ENCODE peak calls at places on chromosome 14, in ten cellular contexts. I is GM12865, V is cardiac fibroblast, K is ovary, X is HTR-8/SVneo, E is glomerular endothelial cell, B is H4, R is HepG2, S is H7, P is cardiac muscle cell. G is an unnamed sample.

GRCh38 chr14:58639842-58640484 is 2.2 kb downstream of the DACT1 start:
- DNase-seq in I (peak; percentile 59), V (peak; percentile 92), K (peak; percentile 46), X (peak; percentile 94), E (peak; percentile 37), B (peak; percentile 80), R (peak; percentile 15), S (peak; percentile 70), P (peak; percentile 93), G (peak; percentile 28)

GRCh38 chr14:65238456-65238855 is 136.1 kb upstream of the MAX start:
- DNase-seq in I (no peak), V (peak; percentile 89), K (no peak), X (no peak), E (no peak), B (peak; percentile 73), R (peak; percentile 85), S (no peak), P (peak; percentile 95), G (peak; percentile 12)

GRCh38 chr14:70759398-70759797 is 49.9 kb downstream of the MAP3K9 start:
- DNase-seq in I (peak; percentile 54), V (no peak), K (no peak), X (no peak), E (no peak), B (no peak), R (no peak), S (no peak), P (no peak), G (no peak)

GRCh38 chr14:92656306-92656705 is 92.1 kb downstream of the LGMN start:
- DNase-seq in I (no peak), V (no peak), K (no peak), X (no peak), E (no peak), B (no peak), R (no peak), S (no peak), P (no peak), G (no peak)

GRCh38 chr14:55350461-55350860 is 61.2 kb downstream of the ATG14 start:
- DNase-seq in I (no peak), V (no peak), K (no peak), X (no peak), E (no peak), B (no peak), R (no peak), S (no peak), P (no peak), G (no peak)

GRCh38 chr14:22420598-22421186 is 168.3 kb downstream of the DAD1 start:
- DNase-seq in I (no peak), V (peak; percentile 46), K (no peak), X (no peak), E (no peak), B (no peak), R (no peak), S (no peak), P (peak; percentile 48), G (peak; percentile 69)

GRCh38 chr14:33509454-33509853 is 441.4 kb downstream of the EGLN3 start:
- DNase-seq in I (no peak), V (no peak), K (no peak), X (no peak), E (no peak), B (no peak), R (no peak), S (no peak), P (peak; percentile 11), G (no peak)

GRCh38 chr14:53957739-53958138 is 1.1 kb upstream of the BMP4 start:
- DNase-seq in I (no peak), V (no peak), K (no peak), X (no peak), E (no peak), B (no peak), R (peak; percentile 26), S (no peak), P (no peak), G (no peak)

GRCh38 chr14:41570415-41571155 is 36.1 kb upstream of the LRFN5 start:
- DNase-seq in I (no peak), V (no peak), K (no peak), X (no peak), E (no peak), B (no peak), R (no peak), S (no peak), P (no peak), G (no peak)

GRCh38 chr14:103819503-103820307 is 27.7 kb downstream of the PPP1R13B start:
- DNase-seq in I (peak; percentile 11), V (peak; percentile 58), K (peak; percentile 69), X (no peak), E (no peak), B (no peak), R (peak; percentile 63), S (peak; percentile 84), P (peak; percentile 42), G (no peak)

GRCh38 chr14:56810341-56810740 is at the start of gene OTX2:
- DNase-seq in I (no peak), V (no peak), K (no peak), X (no peak), E (no peak), B (no peak), R (no peak), S (peak; percentile 52), P (no peak), G (no peak)

GRCh38 chr14:76773188-76773885 is 12.1 kb downstream of the VASH1 start:
- DNase-seq in I (no peak), V (peak; percentile 94), K (peak; percentile 72), X (peak; percentile 93), E (no peak), B (peak; percentile 90), R (peak; percentile 41), S (peak; percentile 71), P (peak; percentile 94), G (peak; percentile 93)

GRCh38 chr14:58765375-58765774 is 127.6 kb downstream of the DACT1 start:
- DNase-seq in I (no peak), V (no peak), K (no peak), X (no peak), E (no peak), B (no peak), R (no peak), S (no peak), P (no peak), G (no peak)

G was measured in MV-4-11.